ENCODE peak calls at places on chromosomes 13 and 19, in four cellular contexts. F is kidney epithelial cell; P is CD8-positive, alpha-beta memory T cell; S is uterus. R is an unnamed sample. For H3K27me3, the result is how much of the 10 kb centered on the place peaks cover.

GRCh38 chr13:50380905-50381304 is 365.7 kb downstream of the KCNRG start:
- DNase-seq in S (no peak), F (no peak), P (no peak), R (no peak)

GRCh38 chr13:112769615-112770014 is 79.8 kb downstream of the ATP11A start:
- DNase-seq in F (no peak), S (no peak), P (no peak), R (no peak)

GRCh38 chr13:46211116-46211515 is 612 bp upstream of the LRRC63 start:
- DNase-seq in P (no peak), S (no peak), F (no peak), R (no peak)

GRCh38 chr13:42272115-42272756 is at the start of gene AKAP11:
- DNase-seq in S (peak), P (no peak), F (no peak), R (peak)

GRCh38 chr13:92991687-92992086 is 234.9 kb upstream of the GPC6 start:
- DNase-seq in S (no peak), F (no peak), P (no peak), R (no peak)

GRCh38 chr19:6287269-6287885 is 7.6 kb upstream of the MLLT1 start:
- DNase-seq in S (no peak), P (no peak), F (no peak), R (no peak)

GRCh38 chr13:110278859-110279258 is 28.1 kb downstream of the COL4A1 start:
- DNase-seq in F (no peak), P (no peak), S (no peak), R (no peak)

GRCh38 chr19:53365899-53366493 is 491 bp downstream of the ZNF525 start:
- DNase-seq in F (no peak), P (peak), S (no peak), R (no peak)

GRCh38 chr19:2254052-2254872 is 2.0 kb downstream of the JSRP1 start:
- DNase-seq in P (no peak), F (no peak), S (no peak), R (no peak)

GRCh38 chr19:23509686-23510450 is 114.6 kb upstream of the ZNF91 start:
- DNase-seq in P (no peak), F (no peak), S (no peak), R (no peak)

GRCh38 chr13:94056362-94056990 is 423.0 kb downstream of the DCT start:
- DNase-seq in S (no peak), F (no peak), P (no peak), R (no peak)

GRCh38 chr19:23769691-23770468 is 11.2 kb upstream of the ZNF681 start:
- DNase-seq in F (no peak), S (no peak), P (no peak), R (no peak)

GRCh38 chr13:32878172-32878571 is 138.1 kb upstream of the KL start:
- DNase-seq in S (no peak), F (no peak), P (no peak), R (no peak)

GRCh38 chr19:22545751-22546150 is 88.4 kb upstream of the ZNF492 start:
- DNase-seq in F (no peak), S (peak), P (no peak), R (no peak)

GRCh38 chr19:47891622-47891922 is 5.5 kb upstream of the SULT2A1 start:
- DNase-seq in P (no peak), F (no peak), S (no peak), R (no peak)

GRCh38 chr13:42078113-42078769 is 29.8 kb downstream of the DGKH start:
- DNase-seq in F (no peak), S (no peak), P (no peak), R (no peak)

GRCh38 chr13:110270507-110270906 is 36.5 kb downstream of the COL4A1 start:
- DNase-seq in P (no peak), S (peak), F (no peak), R (no peak)

GRCh38 chr19:9171393-9171991 is 7.3 kb upstream of the OR7D2 start:
- DNase-seq in P (no peak), S (no peak), F (no peak), R (no peak)

GRCh38 chr13:101838305-101838835 is 385.9 kb downstream of the ITGBL1 start:
- DNase-seq in P (no peak), S (no peak), F (no peak), R (no peak)

GRCh38 chr13:32811297-32811800 is 204.9 kb upstream of the KL start:
- DNase-seq in S (no peak), P (no peak), F (no peak), R (no peak)

GRCh38 chr13:77701305-77701704 is 3.8 kb downstream of the SLAIN1 start:
- DNase-seq in S (no peak), P (no peak), F (no peak), R (no peak)

GRCh38 chr19:36110487-36111199 is at the start of gene OVOL3:
- DNase-seq in P (no peak), S (no peak), F (no peak), R (no peak)

GRCh38 chr13:59261928-59262488 is 901.7 kb downstream of the DIAPH3 start:
- DNase-seq in F (no peak), S (no peak), P (no peak), R (peak)

GRCh38 chr13:99403458-99403971 is 96.3 kb upstream of the GPR183 start:
- DNase-seq in P (peak), F (no peak), S (no peak), R (no peak)

GRCh38 chr19:5893907-5894703 is 9.5 kb downstream of the NDUFA11 start:
- DNase-seq in P (no peak), S (no peak), F (no peak), R (no peak)

GRCh38 chr19:31378404-31378803 is 29.2 kb upstream of the TSHZ3 start:
- DNase-seq in F (peak), P (no peak), S (peak), R (no peak)

GRCh38 chr19:8429826-8430225 is 14.9 kb upstream of the HNRNPM start:
- DNase-seq in F (no peak), S (no peak), P (no peak), R (no peak)

GRCh38 chr13:45595968-45596367 is 19.6 kb downstream of the ERICH6B start:
- DNase-seq in P (no peak), F (no peak), S (no peak), R (no peak)

GRCh38 chr19:16756649-16757048 is 37.0 kb downstream of the NWD1 start:
- DNase-seq in S (no peak), P (no peak), F (no peak), R (no peak)

GRCh38 chr13:93730780-93731179 is 504.2 kb downstream of the GPC6 start:
- DNase-seq in P (no peak), S (no peak), F (no peak), R (no peak)

GRCh38 chr19:3356805-3357204 is 9.6 kb upstream of the NFIC start:
- DNase-seq in S (no peak), P (no peak), F (no peak), R (no peak)

GRCh38 chr13:97125051-97125809 is 96.9 kb upstream of the MBNL2 start:
- DNase-seq in S (peak), P (no peak), F (peak), R (peak)

GRCh38 chr19:16624236-16624635 is 3.8 kb downstream of the MED26 start:
- DNase-seq in F (no peak), S (no peak), P (no peak), R (no peak)

GRCh38 chr19:611506-611869 is 21.8 kb downstream of the HCN2 start:
- DNase-seq in P (peak), S (no peak), F (peak), R (no peak)

GRCh38 chr13:31204592-31204991 is 4.8 kb downstream of the B3GLCT start:
- DNase-seq in F (peak), S (peak), P (no peak), R (no peak)

GRCh38 chr19:13163609-13164364 is 13.6 kb downstream of the IER2 start:
- DNase-seq in P (no peak), F (no peak), S (peak), R (peak)

GRCh38 chr19:5031231-5032100 is 62.6 kb downstream of the KDM4B start:
- DNase-seq in P (peak), S (peak), F (peak), R (peak)

GRCh38 chr19:55368701-55369563 is 1.3 kb downstream of the IL11 start:
- DNase-seq in F (no peak), S (no peak), P (no peak), R (no peak)
- H3K27me3 ChIP-seq in F (under half), S (under half), P (under half), R (under half)

GRCh38 chr13:36436811-36437210 is 4.5 kb downstream of the CCNA1 start:
- DNase-seq in F (no peak), P (no peak), S (no peak), R (no peak)

GRCh38 chr13:36432106-36432544 is at the start of gene CCNA1:
- DNase-seq in S (peak), P (no peak), F (no peak), R (peak)

GRCh38 chr13:36430247-36431203 is 1.8 kb upstream of the CCNA1 start:
- DNase-seq in P (no peak), F (no peak), S (peak), R (no peak)

GRCh38 chr13:36428083-36428482 is 4.2 kb upstream of the CCNA1 start:
- DNase-seq in P (no peak), S (no peak), F (peak), R (no peak)

GRCh38 chr13:36431204-36432105 is 840 bp upstream of the CCNA1 start:
- DNase-seq in F (no peak), P (no peak), S (no peak), R (peak)
- H3K4me3 ChIP-seq in F (peak), P (no peak), S (peak), R (peak)

DNA sequence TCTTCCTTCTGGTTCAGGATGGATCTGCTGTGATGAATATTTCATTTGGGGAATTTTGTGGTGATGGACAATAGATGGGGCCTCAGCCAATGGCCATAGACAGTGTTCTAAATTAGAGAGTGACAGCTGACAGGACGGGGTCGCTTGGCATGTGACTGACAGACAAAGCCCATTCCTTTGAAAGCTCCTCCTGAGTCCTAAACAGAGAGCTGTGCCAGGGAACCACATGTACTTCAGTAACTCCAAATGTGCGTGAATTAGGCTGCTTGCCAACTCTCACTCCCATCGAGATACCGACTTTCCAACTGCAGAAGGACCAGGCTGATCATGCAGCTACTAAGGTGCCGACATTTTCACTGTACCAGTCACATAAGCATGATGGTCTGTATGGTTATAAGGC is 187.7 kb downstream of the SHISA2 start:
- DNase-seq in P (no peak), S (no peak), F (no peak), R (no peak)
- H3K27me3 ChIP-seq in P (under half), S (under half), F (under half), R (under half)

GRCh38 chr19:50968709-50969412 is 530 bp downstream of the KLK6 start:
- DNase-seq in P (no peak), S (no peak), F (no peak), R (no peak)
- H3K4me3 ChIP-seq in P (no peak), S (no peak), F (peak), R (no peak)

GRCh38 chr19:30228113-30228725 is 144.0 kb upstream of the ZNF536 start:
- DNase-seq in P (no peak), F (no peak), S (no peak), R (peak)

GRCh38 chr19:30227071-30227621 is 145.0 kb upstream of the ZNF536 start:
- DNase-seq in S (no peak), F (no peak), P (no peak), R (peak)

GRCh38 chr19:30226464-30227070 is 145.6 kb upstream of the ZNF536 start:
- DNase-seq in S (no peak), F (no peak), P (no peak), R (peak)

GRCh38 chr19:30228726-30229523 is 143.3 kb upstream of the ZNF536 start:
- DNase-seq in S (no peak), P (no peak), F (no peak), R (peak)

DNA sequence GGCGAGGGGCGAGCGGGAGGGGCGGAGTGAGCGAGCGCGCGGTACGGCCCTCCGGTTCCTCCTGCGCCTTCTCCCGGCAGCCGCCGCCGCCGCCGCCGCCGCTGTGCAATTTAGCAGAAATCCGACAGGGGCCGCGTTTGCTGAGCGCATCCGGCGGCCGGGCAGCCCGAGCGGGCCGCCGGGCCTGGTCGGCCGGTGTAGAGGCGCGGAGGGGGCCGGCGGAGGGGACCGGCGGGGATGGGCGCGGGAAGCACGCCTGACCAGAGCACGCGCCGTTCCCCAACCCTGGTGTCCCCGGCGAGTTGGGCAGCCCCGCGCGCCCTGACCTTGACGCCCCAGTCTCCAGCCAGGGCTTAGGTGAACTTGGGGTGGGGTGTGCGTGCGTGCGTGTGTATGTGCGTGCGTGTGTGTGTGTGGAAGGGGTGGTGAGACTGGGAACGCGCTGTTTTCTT is 144.5 kb upstream of the ZNF536 start:
- DNase-seq in F (no peak), S (no peak), P (no peak), R (peak)
- H3K27me3 ChIP-seq in F (half or more), S (under half), P (under half), R (under half)

R was measured in HAP-1.